ENCODE peak calls at places on chromosomes 3 and 15, in six cellular contexts. V is left lung, W is adrenal gland, R is heart right ventricle, H is spleen, P is fibroblast of pulmonary artery. G is an unnamed sample.

GRCh38 chr15:49953421-49953820 is 165.6 kb downstream of the ATP8B4 start:
- DNase-seq in V (no peak), W (no peak), R (no peak), H (no peak), P (no peak), G (no peak)

GRCh38 chr3:185807455-185808068 is 17.3 kb downstream of the IGF2BP2 start:
- DNase-seq in V (no peak), W (no peak), R (no peak), H (no peak), P (peak), G (no peak)

GRCh38 chr3:75192065-75192658 is 472.0 kb upstream of the FRG2C start:
- DNase-seq in V (no peak), W (peak), R (no peak), H (no peak), P (peak), G (peak)

GRCh38 chr3:171044828-171045793 is 18.6 kb upstream of the SLC2A2 start:
- DNase-seq in V (no peak), W (no peak), R (no peak), H (no peak), P (peak), G (no peak)

GRCh38 chr3:192220915-192221314 is 506.4 kb downstream of the FGF12 start:
- DNase-seq in V (no peak), W (no peak), R (no peak), H (no peak), P (no peak), G (no peak)

GRCh38 chr3:190435618-190436017 is 14.1 kb downstream of the TMEM207 start:
- DNase-seq in V (no peak), W (no peak), R (no peak), H (no peak), P (peak), G (no peak)

GRCh38 chr3:119588112-119588511 is 8.8 kb downstream of the ADPRH start:
- DNase-seq in V (peak), W (peak), R (peak), H (no peak), P (no peak), G (no peak)

GRCh38 chr3:170475091-170475705 is 56.5 kb downstream of the CLDN11 start:
- DNase-seq in V (no peak), W (no peak), R (no peak), H (no peak), P (no peak), G (no peak)

GRCh38 chr3:164365242-164365641 is 713.1 kb downstream of the SI start:
- DNase-seq in V (no peak), W (no peak), R (no peak), H (no peak), P (no peak), G (no peak)

GRCh38 chr15:58019503-58020376 is 45.8 kb downstream of the ALDH1A2 start:
- DNase-seq in V (no peak), W (no peak), R (no peak), H (no peak), P (peak), G (no peak)

GRCh38 chr15:91018178-91018577 is 4.2 kb downstream of the VPS33B start:
- DNase-seq in V (no peak), W (no peak), R (no peak), H (no peak), P (no peak), G (no peak)

GRCh38 chr15:68982976-68983550 is 31.4 kb upstream of the NOX5 start:
- DNase-seq in V (no peak), W (no peak), R (no peak), H (no peak), P (no peak), G (no peak)

GRCh38 chr3:41418961-41419691 is 219.8 kb downstream of the CTNNB1 start:
- DNase-seq in V (no peak), W (no peak), R (no peak), H (no peak), P (peak), G (no peak)

GRCh38 chr3:150577854-150578253 is 25.3 kb upstream of the SELENOT start:
- DNase-seq in V (no peak), W (no peak), R (no peak), H (no peak), P (peak), G (no peak)

GRCh38 chr3:115652738-115653137 is 29.4 kb downstream of the GAP43 start:
- DNase-seq in V (no peak), W (no peak), R (no peak), H (no peak), P (no peak), G (no peak)

GRCh38 chr3:197501496-197501878 is 54.3 kb downstream of the BDH1 start:
- DNase-seq in V (no peak), W (no peak), R (no peak), H (no peak), P (peak), G (no peak)

GRCh38 chr3:14472471-14473351 is 67.4 kb downstream of the GRIP2 start:
- DNase-seq in V (peak), W (peak), R (no peak), H (no peak), P (peak), G (no peak)

GRCh38 chr3:13195374-13195773 is 122.1 kb upstream of the IQSEC1 start:
- DNase-seq in V (no peak), W (no peak), R (no peak), H (no peak), P (no peak), G (no peak)

GRCh38 chr3:132660745-132661067 is 577 bp downstream of the UBA5 start:
- DNase-seq in V (no peak), W (no peak), R (no peak), H (no peak), P (peak), G (no peak)

GRCh38 chr15:39156636-39157255 is 424.1 kb upstream of the THBS1 start:
- DNase-seq in V (no peak), W (no peak), R (peak), H (no peak), P (no peak), G (no peak)

GRCh38 chr3:50502584-50503423 is 630 bp downstream of the CACNA2D2 start:
- DNase-seq in V (no peak), W (no peak), R (no peak), H (no peak), P (no peak), G (peak)

GRCh38 chr3:46448721-46449120 is 16.0 kb downstream of the LTF start:
- DNase-seq in V (no peak), W (no peak), R (no peak), H (no peak), P (no peak), G (no peak)

GRCh38 chr3:46454209-46454595 is 10.5 kb downstream of the LTF start:
- DNase-seq in V (no peak), W (no peak), R (no peak), H (no peak), P (no peak), G (no peak)

GRCh38 chr3:46453526-46454208 is 11.0 kb downstream of the LTF start:
- DNase-seq in V (no peak), W (no peak), R (no peak), H (no peak), P (no peak), G (no peak)

GRCh38 chr3:46447535-46447934 is 17.2 kb downstream of the LTF start:
- DNase-seq in V (no peak), W (no peak), R (no peak), H (no peak), P (no peak), G (no peak)

DNA sequence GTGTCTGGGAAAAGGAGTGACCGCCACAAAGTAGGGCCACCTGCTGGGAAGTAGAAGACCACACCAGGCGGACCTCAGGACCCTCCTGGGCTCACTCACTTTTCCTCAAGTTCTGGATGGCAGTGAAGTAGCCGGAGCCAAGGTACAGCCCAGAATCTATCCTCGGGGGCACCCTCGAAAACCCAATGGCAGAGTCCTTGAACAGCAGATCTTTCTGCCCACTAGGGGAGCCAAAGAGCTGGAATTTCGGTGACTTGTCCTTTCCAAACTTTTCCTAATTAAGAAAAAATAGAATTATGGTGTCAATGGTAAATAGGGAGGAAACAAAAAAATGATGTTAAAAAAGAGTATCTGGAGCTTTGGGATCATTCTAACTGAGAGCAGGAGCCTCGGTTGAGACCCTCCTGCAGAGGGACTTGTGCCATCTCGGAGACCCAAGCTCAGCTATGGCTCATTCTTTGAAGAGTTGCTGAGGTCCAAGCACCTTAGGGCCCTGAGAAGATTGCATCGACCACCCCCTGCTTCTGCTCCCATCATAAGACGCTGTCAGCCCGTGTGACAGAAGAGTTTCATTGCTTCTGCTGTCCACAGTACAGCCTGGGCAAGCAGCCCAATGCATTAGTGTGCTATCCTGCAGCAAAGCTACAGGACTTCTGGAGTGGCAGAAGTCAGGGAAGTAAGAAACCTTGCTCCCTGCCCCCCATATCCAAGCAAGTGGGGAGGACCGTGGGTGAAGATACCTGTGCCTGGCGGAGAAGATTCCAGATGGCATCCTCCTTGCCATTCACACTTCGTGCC is 14.8 kb downstream of the LTF start:
- DNase-seq in V (no peak), W (no peak), R (no peak), H (no peak), P (peak), G (peak)
- TF ChIP-seq CTCF in V (peak), W (peak), R (peak), H (no peak), P (peak), G (peak)

DNA sequence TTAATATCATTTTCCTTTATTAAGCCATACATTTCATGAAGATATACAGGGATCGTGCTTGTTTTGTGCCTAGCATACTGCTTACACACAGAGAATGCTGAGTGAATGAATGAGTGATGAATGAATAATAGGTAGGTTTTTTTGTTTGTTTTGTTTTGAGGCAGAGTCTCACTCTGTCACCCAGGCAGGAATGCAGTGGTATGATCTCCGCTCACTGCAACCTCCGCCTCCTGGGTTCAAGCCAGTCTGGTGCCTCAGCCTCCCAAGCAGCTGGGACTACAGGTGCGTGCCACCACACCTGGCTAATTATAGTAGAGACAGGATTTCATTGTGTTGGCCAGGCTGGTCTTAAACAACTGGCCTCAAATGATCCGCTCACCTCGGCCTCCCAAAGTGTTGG is 400.0 kb downstream of the ROBO1 start:
- DNase-seq in V (no peak), W (no peak), R (no peak), H (no peak), P (no peak), G (no peak)
- TF ChIP-seq CTCF in V (no peak), W (no peak), R (no peak), H (no peak), P (no peak), G (no peak)

GRCh38 chr3:107882881-107883280 is 207.9 kb downstream of the CD47 start:
- DNase-seq in V (no peak), W (no peak), R (no peak), H (no peak), P (no peak), G (peak)

GRCh38 chr3:107881517-107881916 is 209.3 kb downstream of the CD47 start:
- DNase-seq in V (no peak), W (no peak), R (no peak), H (no peak), P (no peak), G (no peak)

GRCh38 chr3:107882261-107882660 is 208.6 kb downstream of the CD47 start:
- DNase-seq in V (no peak), W (no peak), R (no peak), H (no peak), P (no peak), G (no peak)

GRCh38 chr3:107884028-107884427 is 206.8 kb downstream of the CD47 start:
- DNase-seq in V (no peak), W (no peak), R (no peak), H (no peak), P (no peak), G (no peak)

DNA sequence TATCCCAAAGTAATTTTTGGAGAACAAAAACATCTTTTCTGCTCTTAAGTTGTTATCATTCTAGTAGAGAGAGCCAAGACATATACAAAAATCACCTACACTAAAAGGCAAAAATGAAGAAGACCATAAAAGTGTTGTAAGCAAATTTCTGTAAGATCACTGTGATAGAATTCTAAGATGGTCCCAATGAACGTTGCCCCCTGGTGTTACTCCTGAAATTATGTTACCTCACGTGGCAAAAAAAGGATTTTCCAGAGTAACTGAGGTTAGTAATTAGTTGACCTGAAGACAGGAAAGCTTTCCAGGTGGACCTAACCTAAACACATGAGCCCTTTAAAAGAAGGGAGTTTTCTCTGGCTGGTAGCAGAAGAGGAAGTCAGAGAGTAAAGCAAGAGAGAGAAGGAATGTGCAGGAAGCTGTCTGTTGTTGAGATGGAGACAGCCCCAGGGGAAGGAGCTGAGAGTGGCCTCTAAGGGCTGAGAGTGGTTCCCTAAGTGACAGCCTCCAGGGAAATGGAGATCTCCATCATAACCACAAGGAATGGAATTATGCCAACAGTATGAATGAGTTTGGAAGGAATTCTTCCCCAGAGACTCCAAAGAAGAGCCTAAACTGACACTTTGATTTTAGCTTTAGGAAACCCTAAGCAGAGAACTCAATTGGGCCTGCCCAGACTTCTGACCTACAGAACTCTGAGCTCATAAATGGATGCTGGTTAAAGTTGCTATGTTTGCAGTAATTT is 205.9 kb downstream of the CD47 start:
- DNase-seq in V (no peak), W (no peak), R (no peak), H (no peak), P (peak), G (no peak)
- TF ChIP-seq CTCF in V (no peak), W (no peak), R (no peak), H (no peak), P (peak), G (no peak)

GRCh38 chr3:129224984-129225393 is 24.4 kb upstream of the COPG1 start:
- DNase-seq in V (peak), W (peak), R (peak), H (peak), P (peak), G (peak)
- TF ChIP-seq CTCF in V (no peak), W (peak), R (no peak), H (no peak), P (no peak), G (no peak)

DNA sequence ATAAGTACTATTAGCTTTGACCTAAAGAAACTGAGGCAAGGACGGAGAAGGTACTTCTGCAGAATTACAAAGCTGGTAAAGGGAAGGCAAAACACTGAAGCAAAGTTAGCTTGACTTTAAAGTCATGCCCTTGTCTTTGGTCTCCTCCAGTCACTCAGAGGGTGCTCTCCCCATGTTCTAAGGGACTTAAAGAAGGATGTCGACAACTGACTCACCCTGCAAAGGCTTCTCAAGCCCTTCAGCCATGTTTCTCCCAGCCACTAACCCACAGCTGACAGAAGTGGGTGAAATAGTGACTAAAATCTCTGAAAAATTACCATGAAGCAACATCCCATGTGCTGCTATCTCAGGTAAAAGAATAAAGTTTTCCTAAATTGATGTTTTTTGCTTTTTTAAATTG is 46.4 kb downstream of the SUCLG2 start:
- DNase-seq in V (no peak), W (no peak), R (no peak), H (no peak), P (no peak), G (no peak)
- TF ChIP-seq CTCF in V (no peak), W (no peak), R (no peak), H (no peak), P (no peak), G (no peak)

GRCh38 chr15:80969316-80969715 is 20.3 kb downstream of the MESD start:
- DNase-seq in V (no peak), W (peak), R (no peak), H (no peak), P (no peak), G (no peak)

GRCh38 chr15:80970018-80970657 is 19.5 kb downstream of the MESD start:
- DNase-seq in V (no peak), W (peak), R (peak), H (no peak), P (peak), G (peak)

GRCh38 chr15:80972276-80972675 is 17.3 kb downstream of the MESD start:
- DNase-seq in V (no peak), W (no peak), R (no peak), H (no peak), P (no peak), G (no peak)

GRCh38 chr15:80971143-80971542 is 18.5 kb downstream of the MESD start:
- DNase-seq in V (no peak), W (no peak), R (no peak), H (no peak), P (no peak), G (no peak)

DNA sequence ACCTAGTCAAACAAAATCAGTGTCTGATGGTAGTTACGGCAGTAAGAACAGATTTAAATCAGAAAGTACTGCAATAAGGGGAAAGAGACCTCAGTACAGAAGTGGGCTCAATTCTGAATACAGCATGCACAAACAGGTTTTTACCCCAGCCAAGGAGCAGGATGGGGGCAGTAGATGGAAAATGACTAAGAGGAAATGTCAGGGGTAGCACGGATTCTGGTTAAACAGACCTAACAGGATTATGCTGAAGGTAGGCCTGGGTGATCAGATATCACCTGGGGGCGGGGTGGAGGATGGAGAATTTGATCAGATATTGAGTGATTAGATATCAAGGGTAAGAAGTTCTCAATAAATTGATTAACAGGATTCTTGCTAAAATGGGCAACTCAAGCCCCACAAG is 19.0 kb downstream of the MESD start:
- DNase-seq in V (no peak), W (no peak), R (no peak), H (no peak), P (no peak), G (no peak)
- TF ChIP-seq CTCF in V (no peak), W (no peak), R (no peak), H (no peak), P (no peak), G (no peak)

DNA sequence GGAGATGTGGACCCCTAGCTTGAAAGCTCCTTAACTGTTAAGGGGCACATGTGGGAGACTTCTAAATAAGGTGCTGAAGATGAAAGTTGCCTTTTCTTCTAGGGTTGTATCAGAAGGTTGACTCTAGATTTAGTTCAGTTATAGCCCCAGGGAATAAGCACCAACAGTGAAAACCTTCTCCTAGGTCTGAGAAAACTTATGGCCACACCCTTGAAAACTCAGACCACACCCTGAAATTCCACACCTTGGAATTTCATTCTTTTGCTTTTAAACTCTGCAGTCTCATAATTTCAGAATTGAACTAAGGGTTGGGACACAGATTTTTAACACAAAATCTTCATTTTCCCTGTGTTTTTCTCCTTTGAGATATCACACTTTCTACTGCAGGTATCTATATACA is 355.8 kb upstream of the IL12A start:
- DNase-seq in V (no peak), W (no peak), R (no peak), H (no peak), P (no peak), G (no peak)
- TF ChIP-seq CTCF in V (no peak), W (no peak), R (no peak), H (no peak), P (no peak), G (no peak)

DNA sequence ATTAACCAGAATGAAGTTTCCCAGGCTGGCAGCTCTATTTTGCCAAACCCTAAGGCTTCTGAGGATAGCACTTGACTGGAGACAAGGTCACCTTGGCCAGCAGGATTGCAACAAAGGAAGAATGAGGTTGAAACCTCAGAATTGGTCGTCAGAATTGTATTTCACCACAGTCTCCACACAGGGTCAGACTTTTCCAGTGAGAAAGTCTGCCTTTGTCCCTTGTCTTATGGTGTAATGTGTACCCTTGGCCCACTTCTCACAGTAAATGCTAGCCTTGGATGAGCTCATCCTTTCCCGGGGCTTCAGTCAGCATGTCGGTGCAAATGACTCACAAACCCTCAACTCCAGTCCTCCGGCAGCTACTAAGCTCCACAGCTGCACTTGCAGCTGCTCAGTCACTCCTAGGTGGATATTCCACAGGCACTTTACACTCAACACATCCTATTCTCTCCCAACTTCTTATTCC is 19.7 kb downstream of the SSR3 start:
- DNase-seq in V (peak), W (peak), R (peak), H (no peak), P (peak), G (no peak)
- TF ChIP-seq CTCF in V (no peak), W (peak), R (peak), H (no peak), P (peak), G (no peak)